ENCODE peak calls at places on chromosomes 11 and 22, in seven cellular contexts. E is OCI-LY7, M is RWPE1, T is right atrium auricular region, B is foreskin fibroblast, S is HFFc6, K is psoas muscle. P is an unnamed sample.

GRCh38 chr11:848988-849824 is 6.6 kb downstream of the TSPAN4 start:
- DNase-seq in T (no peak), M (no peak), K (no peak), E (peak), B (peak), S (no peak), P (no peak)

GRCh38 chr22:46425011-46425410 is 89.5 kb downstream of the TRMU start:
- DNase-seq in E (no peak), S (peak), T (no peak), M (no peak), K (no peak), B (peak), P (no peak)

GRCh38 chr11:92967178-92967577 is 2.3 kb upstream of the MTNR1B start:
- DNase-seq in K (no peak), M (no peak), E (no peak), B (no peak), T (no peak), S (no peak), P (no peak)

GRCh38 chr11:62497132-62497915 is 49.3 kb downstream of the AHNAK start:
- DNase-seq in B (peak), M (peak), S (peak), E (peak), K (no peak), T (no peak), P (no peak)

GRCh38 chr11:70201876-70202861 is 927 bp upstream of the FADD start:
- DNase-seq in S (no peak), B (no peak), E (no peak), K (no peak), T (no peak), M (no peak), P (no peak)

GRCh38 chr11:12944889-12945288 is 64.2 kb upstream of the RASSF10 start:
- DNase-seq in E (no peak), B (no peak), S (no peak), T (no peak), M (no peak), K (no peak), P (no peak)

GRCh38 chr11:79269923-79270322 is 170.9 kb downstream of the TENM4 start:
- DNase-seq in S (no peak), K (no peak), T (no peak), E (no peak), B (no peak), M (no peak), P (no peak)

GRCh38 chr11:119121008-119121810 is at the start of gene HINFP:
- DNase-seq in S (peak), M (peak), K (peak), T (peak), B (peak), E (peak), P (peak)

GRCh38 chr22:29855611-29856181 is 17.6 kb upstream of the ASCC2 start:
- DNase-seq in T (peak), S (no peak), M (no peak), B (no peak), K (peak), E (no peak), P (no peak)

GRCh38 chr11:120273432-120273831 is 33.5 kb downstream of the POU2F3 start:
- DNase-seq in M (no peak), T (no peak), E (no peak), S (no peak), K (no peak), B (peak), P (no peak)

GRCh38 chr11:105969756-105970155 is 52.3 kb downstream of the MSANTD4 start:
- DNase-seq in K (no peak), E (no peak), M (no peak), S (no peak), T (no peak), B (no peak), P (no peak)

GRCh38 chr11:1072821-1073231 is 1.8 kb upstream of the MUC2 start:
- DNase-seq in M (no peak), T (no peak), B (no peak), S (no peak), K (peak), E (no peak), P (no peak)

GRCh38 chr11:134797411-134798089 is 385.5 kb upstream of the B3GAT1 start:
- DNase-seq in E (no peak), S (no peak), M (no peak), B (no peak), K (no peak), T (no peak), P (peak)

GRCh38 chr11:101176381-101176780 is 46.8 kb upstream of the PGR start:
- DNase-seq in T (no peak), S (no peak), E (no peak), B (no peak), M (peak), K (no peak), P (no peak)

GRCh38 chr11:17351171-17351509 is 460 bp upstream of the NCR3LG1 start:
- DNase-seq in K (no peak), T (no peak), E (no peak), S (no peak), B (no peak), M (no peak), P (no peak)
- TF ChIP-seq CTCF in K (no peak), T (peak), E (peak), S (peak), B (no peak), M (peak), P (peak)

GRCh38 chr11:84524422-84525051 is 1102.6 kb downstream of the DLG2 start:
- DNase-seq in K (no peak), T (no peak), E (peak), B (peak), S (peak), M (peak), P (no peak)
- TF ChIP-seq CTCF in K (peak), T (peak), E (peak), B (peak), S (peak), M (peak), P (peak)

GRCh38 chr11:45182902-45183301 is 36.5 kb downstream of the PRDM11 start:
- DNase-seq in B (peak), K (no peak), T (no peak), S (peak), E (peak), M (no peak), P (no peak)
- TF ChIP-seq CTCF in B (peak), K (peak), T (peak), S (peak), E (peak), M (no peak), P (peak)

DNA sequence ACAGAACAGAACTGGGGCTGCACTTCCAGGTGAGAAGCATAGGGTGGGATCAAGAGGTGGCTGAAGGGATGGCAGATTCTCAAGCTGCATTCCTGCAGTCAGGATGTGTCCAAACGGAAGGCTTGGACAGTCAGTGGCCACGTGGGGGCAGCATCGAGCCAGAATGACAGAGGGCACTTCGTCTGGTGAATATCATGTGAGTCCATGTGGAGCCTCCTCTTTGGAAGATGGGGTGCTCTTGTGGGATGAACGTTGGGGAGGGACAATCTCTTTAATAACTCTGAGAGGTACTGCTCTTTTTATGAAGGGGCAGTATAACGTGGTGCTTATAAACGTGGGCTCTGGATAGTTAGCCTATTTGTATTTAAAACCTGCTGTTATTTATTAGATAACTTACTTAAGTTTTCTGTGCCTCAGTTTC is 154.9 kb upstream of the NAV2 start:
- DNase-seq in M (peak), S (peak), B (peak), K (peak), E (peak), T (peak), P (peak)
- TF ChIP-seq CTCF in M (peak), S (peak), B (peak), K (peak), E (peak), T (peak), P (peak)

DNA sequence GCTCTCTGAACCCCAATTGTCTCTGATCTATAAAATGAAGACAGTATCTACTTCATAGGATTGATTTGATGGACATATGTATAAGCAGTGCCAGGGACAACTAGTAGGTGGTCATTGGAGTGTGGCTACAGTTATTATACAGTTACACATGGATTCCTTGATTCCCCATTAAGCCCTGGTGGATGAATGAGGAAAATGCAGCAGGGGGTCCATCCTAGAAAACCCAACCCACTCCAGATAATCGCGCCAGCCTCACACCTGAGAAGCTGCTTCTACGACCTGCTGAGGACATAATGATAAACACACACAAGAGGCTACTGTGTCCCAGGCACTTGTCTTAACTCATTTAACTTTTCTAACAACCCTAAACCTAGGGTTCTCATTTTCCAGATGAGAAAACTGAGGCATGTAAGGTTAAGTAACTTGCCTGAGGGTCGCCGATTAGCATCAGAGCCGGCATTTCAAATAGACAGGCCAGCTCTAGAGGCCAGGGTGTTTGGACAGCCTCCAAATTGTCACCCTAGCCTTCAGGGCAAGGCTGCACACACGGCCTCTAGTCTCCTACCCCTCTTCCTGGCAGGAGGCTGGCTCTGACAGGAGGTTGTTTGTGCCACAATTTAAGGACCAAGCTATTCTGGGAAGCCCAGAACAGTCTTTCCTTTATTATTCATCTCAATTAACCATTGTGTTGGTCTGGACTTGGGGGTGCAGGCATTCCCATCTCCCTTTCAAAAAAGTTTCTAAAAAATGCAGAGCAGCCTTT is 3.8 kb upstream of the C11orf91 start:
- DNase-seq in E (no peak), T (no peak), B (no peak), K (no peak), S (no peak), M (no peak), P (no peak)
- TF ChIP-seq CTCF in E (no peak), T (no peak), B (no peak), K (no peak), S (peak), M (no peak), P (peak)

GRCh38 chr11:61010466-61011238 is 39.2 kb downstream of the CD6 start:
- DNase-seq in M (no peak), E (no peak), K (no peak), T (no peak), B (no peak), S (no peak), P (no peak)

GRCh38 chr11:61009392-61010275 is 38.2 kb downstream of the CD6 start:
- DNase-seq in K (no peak), E (no peak), M (no peak), B (no peak), S (no peak), T (no peak), P (no peak)

GRCh38 chr11:61008971-61009370 is 37.5 kb downstream of the CD6 start:
- DNase-seq in M (no peak), K (no peak), B (no peak), S (no peak), T (no peak), E (no peak), P (no peak)

GRCh38 chr11:61011239-61011870 is 39.9 kb downstream of the CD6 start:
- DNase-seq in K (no peak), T (no peak), M (no peak), S (no peak), E (no peak), B (no peak), P (no peak)

GRCh38 chr11:61011950-61012830 is 40.7 kb downstream of the CD6 start:
- DNase-seq in T (no peak), K (no peak), B (no peak), M (no peak), S (no peak), E (no peak), P (no peak)
- TF ChIP-seq CTCF in T (no peak), K (no peak), B (no peak), M (no peak), S (no peak), E (no peak), P (no peak)

DNA sequence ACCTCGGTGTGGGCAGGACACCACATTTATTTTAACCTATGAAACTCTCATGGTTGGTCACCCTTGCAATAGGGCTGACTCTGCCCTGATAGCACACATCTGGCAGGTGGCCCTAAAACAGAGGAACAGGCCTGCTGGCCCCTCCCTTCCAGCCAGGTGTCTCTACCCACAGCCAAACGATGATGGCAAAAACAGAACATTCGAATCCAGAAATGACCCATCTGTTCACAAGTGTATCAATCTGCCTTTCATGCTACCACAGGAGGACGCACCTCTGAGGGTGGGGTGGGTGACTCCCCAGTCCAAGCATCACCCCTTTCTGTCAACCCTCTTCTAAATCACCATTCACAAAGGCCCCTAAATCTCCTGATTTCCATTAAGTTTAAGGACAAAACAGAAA is 118.1 kb downstream of the ETS1 start:
- DNase-seq in E (peak), B (no peak), K (no peak), M (no peak), S (no peak), T (no peak), P (no peak)
- TF ChIP-seq CTCF in E (peak), B (no peak), K (no peak), M (no peak), S (no peak), T (no peak), P (no peak)

DNA sequence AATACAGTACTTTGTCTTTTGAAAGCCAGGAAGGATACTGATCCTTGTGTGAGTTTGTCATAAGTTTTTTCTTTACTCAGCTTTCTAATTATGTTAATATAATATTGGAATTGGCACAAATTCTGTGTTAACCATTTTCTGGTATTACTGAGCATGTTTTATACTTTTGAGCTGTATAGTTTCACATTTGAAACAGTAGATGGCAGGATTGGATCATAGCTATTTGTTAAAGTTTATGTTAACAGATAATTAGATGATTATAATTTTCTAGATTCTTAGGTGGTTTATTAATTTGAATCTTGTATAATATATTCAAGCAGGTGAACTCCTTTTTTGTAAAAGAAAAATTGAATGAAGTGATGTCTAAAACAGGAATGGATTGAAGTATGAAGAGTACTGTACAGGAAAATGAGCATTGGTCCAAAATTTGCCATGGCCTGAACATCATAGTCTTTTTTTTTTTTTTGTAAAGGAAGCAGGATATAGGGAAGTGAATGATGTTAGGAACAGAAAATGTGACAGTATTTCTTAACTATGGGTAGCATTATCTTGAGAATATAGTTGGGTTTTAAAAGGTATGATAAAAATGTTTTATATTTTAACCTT is 102.0 kb downstream of the CYP2R1 start:
- DNase-seq in E (peak), M (no peak), S (peak), K (no peak), B (peak), T (no peak), P (no peak)
- TF ChIP-seq CTCF in E (peak), M (peak), S (peak), K (peak), B (peak), T (peak), P (peak)

GRCh38 chr11:14235701-14236100 is 123.3 kb downstream of the RRAS2 start:
- DNase-seq in E (no peak), B (no peak), T (no peak), S (no peak), K (no peak), M (no peak), P (no peak)

GRCh38 chr11:14230407-14230806 is 128.6 kb downstream of the RRAS2 start:
- DNase-seq in K (no peak), M (no peak), S (no peak), E (no peak), T (no peak), B (no peak), P (peak)

GRCh38 chr11:14234446-14234845 is 124.5 kb downstream of the RRAS2 start:
- DNase-seq in S (no peak), T (no peak), K (no peak), B (no peak), E (no peak), M (no peak), P (no peak)

GRCh38 chr11:14229472-14229871 is 129.5 kb downstream of the RRAS2 start:
- DNase-seq in E (no peak), M (no peak), K (no peak), S (no peak), T (no peak), B (no peak), P (peak)

DNA sequence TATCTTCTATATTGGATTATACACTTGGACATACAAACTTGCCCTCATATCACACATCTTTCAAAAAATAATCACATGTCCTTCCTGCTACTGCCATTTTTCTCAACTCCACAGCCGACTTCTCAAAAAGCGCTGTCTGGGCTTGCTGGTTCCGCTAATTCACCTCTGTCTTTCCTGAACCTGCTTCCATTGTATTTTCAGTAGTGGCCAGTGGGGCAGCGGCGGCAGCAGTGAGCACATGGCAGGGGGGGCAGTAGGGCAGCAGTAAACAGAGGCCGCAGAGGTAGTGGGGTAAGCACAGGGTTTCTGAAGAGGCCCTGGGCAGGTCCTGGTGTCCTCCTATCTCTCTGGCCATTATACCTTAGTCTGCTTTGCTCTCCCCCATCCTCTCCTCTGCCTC is 126.3 kb downstream of the RRAS2 start:
- DNase-seq in E (no peak), S (no peak), B (no peak), T (no peak), K (no peak), M (peak), P (no peak)
- TF ChIP-seq CTCF in E (peak), S (peak), B (no peak), T (peak), K (no peak), M (no peak), P (peak)